ENCODE peak calls at places on chromosomes 1 and 21, in six cellular contexts. T is fibroblast of villous mesenchyme; O is stimulated activated CD8-positive, alpha-beta memory T cell treated with anti-CD3 and anti-CD28 coated beads, Interleukin-4, amount 100 ng/mL, for 4 hours; I is keratinocyte; N is activated T-cell treated with anti-CD3 and anti-CD28 coated beads, Interleukin-2, amount 50 U/mL, for 72 hours; D is T-helper 2 cell. S is an unnamed sample.

GRCh38 chr21:41678016-41678935 is 88.6 kb downstream of the RIPK4 start:
- DNase-seq in N (no peak), D (no peak), O (no peak), T (no peak), I (peak; percentile 72), S (no peak)

GRCh38 chr1:192545781-192546521 is 29.6 kb upstream of the RGS1 start:
- DNase-seq in T (no peak), O (no peak), D (peak; percentile 72), N (no peak), I (no peak), S (no peak)

GRCh38 chr1:10401281-10401680 is 2.4 kb downstream of the PGD start:
- DNase-seq in I (no peak), N (no peak), T (peak; percentile 66), D (no peak), O (no peak), S (no peak)

GRCh38 chr1:109040627-109041613 is 982 bp downstream of the WDR47 start:
- DNase-seq in N (peak; percentile 48), D (peak; percentile 49), T (peak; percentile 20), I (no peak), O (no peak), S (peak; percentile 52)

GRCh38 chr21:41778974-41779600 is 12.2 kb upstream of the RIPK4 start:
- DNase-seq in T (no peak), N (no peak), D (no peak), O (no peak), I (no peak), S (no peak)

GRCh38 chr1:167797005-167797404 is 75.2 kb downstream of the MPZL1 start:
- DNase-seq in I (peak; percentile 86), T (peak; percentile 97), D (peak; percentile 12), O (no peak), N (peak; percentile 16), S (no peak)

GRCh38 chr1:11806307-11806936 is 431 bp downstream of the CLCN6 start:
- DNase-seq in I (no peak), N (no peak), T (peak; percentile 36), O (no peak), D (no peak), S (no peak)

GRCh38 chr1:22903113-22903512 is 69.6 kb downstream of the LACTBL1 start:
- DNase-seq in N (no peak), I (no peak), O (no peak), D (no peak), T (no peak), S (no peak)

GRCh38 chr1:169091480-169091941 is 15.0 kb upstream of the ATP1B1 start:
- DNase-seq in N (no peak), D (no peak), T (no peak), I (no peak), O (no peak), S (no peak)

GRCh38 chr1:23619299-23620188 is 60.2 kb upstream of the ID3 start:
- DNase-seq in T (no peak), I (no peak), O (peak; percentile 83), D (peak; percentile 87), N (peak; percentile 82), S (peak; percentile 80)

GRCh38 chr1:54945393-54945936 is 35.0 kb upstream of the TMEM61 start:
- DNase-seq in T (no peak), D (no peak), I (no peak), N (no peak), O (no peak), S (no peak)

GRCh38 chr1:202217516-202217915 is 23.9 kb downstream of the LGR6 start:
- DNase-seq in T (no peak), D (no peak), I (no peak), O (no peak), N (no peak), S (no peak)